ENCODE peak calls at places on chromosomes 6 and 20, in seven cellular contexts. Z is left ventricle myocardium inferior, T is suprapubic skin, A is aorta, K is mucosa of descending colon, D is fibroblast of lung, V is stomach. H is an unnamed sample.

GRCh38 chr20:1415667-1416468 is 23.0 kb upstream of the FKBP1A start:
- DNase-seq in D (peak; percentile 95), Z (no peak), K (no peak), T (no peak), A (no peak), V (no peak), H (no peak)

GRCh38 chr6:159074120-159074684 is 29.4 kb upstream of the TAGAP start:
- DNase-seq in A (no peak), T (no peak), D (peak; percentile 58), K (peak; percentile 25), V (no peak), Z (no peak), H (no peak)

GRCh38 chr20:31547720-31548298 is 33.6 kb downstream of the HM13 start:
- DNase-seq in A (no peak), Z (no peak), K (no peak), V (no peak), T (no peak), D (no peak), H (no peak)

GRCh38 chr6:84052204-84052882 is 18.8 kb downstream of the MRAP2 start:
- DNase-seq in K (no peak), A (peak; percentile 82), Z (peak; percentile 80), D (peak; percentile 34), V (no peak), T (no peak), H (peak; percentile 82)

GRCh38 chr20:57811373-57812020 is 101.7 kb upstream of the PMEPA1 start:
- DNase-seq in K (no peak), V (no peak), Z (no peak), T (no peak), A (no peak), D (no peak), H (no peak)

GRCh38 chr20:11496382-11496781 is 421.3 kb upstream of the BTBD3 start:
- DNase-seq in V (no peak), Z (no peak), A (no peak), T (no peak), K (no peak), D (no peak), H (no peak)

GRCh38 chr6:313917-314316 is 21.6 kb downstream of the DUSP22 start:
- DNase-seq in D (no peak), T (no peak), A (no peak), K (no peak), Z (no peak), V (no peak), H (no peak)

GRCh38 chr6:163808871-163809270 is 394.4 kb downstream of the QKI start:
- DNase-seq in A (no peak), D (no peak), V (no peak), Z (no peak), K (no peak), T (no peak), H (no peak)

GRCh38 chr6:15317934-15318902 is 72.3 kb downstream of the JARID2 start:
- DNase-seq in A (no peak), Z (no peak), T (no peak), D (no peak), K (no peak), V (no peak), H (no peak)

GRCh38 chr20:51750037-51750769 is 18.0 kb downstream of the ATP9A start:
- DNase-seq in D (peak; percentile 97), A (peak; percentile 89), T (no peak), Z (peak; percentile 44), K (peak; percentile 90), V (peak; percentile 87), H (peak; percentile 43)
- H3K4me3 ChIP-seq in D (no peak overlapping the region), A (no peak overlapping the region), T (no peak overlapping the region), Z (no peak overlapping the region), K (no peak overlapping the region), V (no peak overlapping the region), H (no peak overlapping the region)

DNA sequence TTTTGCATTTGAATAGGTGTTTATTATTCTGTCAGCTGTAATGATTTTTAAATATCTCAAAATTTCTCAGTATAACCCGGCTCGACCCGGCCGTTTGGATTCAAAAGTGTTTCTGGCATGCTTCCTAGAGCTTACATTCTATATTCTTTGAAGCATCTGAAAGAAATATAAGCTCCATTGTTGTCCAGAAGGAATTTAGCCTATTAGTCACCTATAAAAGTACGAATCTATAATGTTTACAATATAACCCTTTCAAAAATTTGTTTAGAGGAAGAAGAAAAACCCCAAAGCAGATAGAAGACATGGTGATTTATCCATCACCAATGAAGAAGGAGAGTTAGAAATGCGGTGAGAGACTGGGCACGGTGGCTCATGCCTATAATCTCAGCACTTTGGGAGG is 22.3 kb upstream of the HECA start:
- DNase-seq in D (no peak), Z (no peak), T (no peak), V (no peak), A (no peak), K (no peak), H (no peak)
- H3K4me1 ChIP-seq in D (no peaks in the 10 kb centered on the region), Z (no peaks in the 10 kb centered on the region), T (peaks cover 8% of the 10 kb centered on the region), V (no peaks in the 10 kb centered on the region), A (peaks cover 3% of the 10 kb centered on the region), K (no peaks in the 10 kb centered on the region), H (no peaks in the 10 kb centered on the region)

GRCh38 chr20:32585519-32586127 is 490 bp upstream of the NOL4L start:
- DNase-seq in V (no peak), Z (no peak), A (no peak), K (no peak), T (no peak), D (no peak), H (no peak)
- H3K4me3 ChIP-seq in V (peak overlapping the region; percentile 81), Z (peak overlapping the region; percentile 75), A (no peak overlapping the region), K (no peak overlapping the region), T (peak overlapping the region; percentile 58), D (no peak overlapping the region), H (peak overlapping the region; percentile 34)

DNA sequence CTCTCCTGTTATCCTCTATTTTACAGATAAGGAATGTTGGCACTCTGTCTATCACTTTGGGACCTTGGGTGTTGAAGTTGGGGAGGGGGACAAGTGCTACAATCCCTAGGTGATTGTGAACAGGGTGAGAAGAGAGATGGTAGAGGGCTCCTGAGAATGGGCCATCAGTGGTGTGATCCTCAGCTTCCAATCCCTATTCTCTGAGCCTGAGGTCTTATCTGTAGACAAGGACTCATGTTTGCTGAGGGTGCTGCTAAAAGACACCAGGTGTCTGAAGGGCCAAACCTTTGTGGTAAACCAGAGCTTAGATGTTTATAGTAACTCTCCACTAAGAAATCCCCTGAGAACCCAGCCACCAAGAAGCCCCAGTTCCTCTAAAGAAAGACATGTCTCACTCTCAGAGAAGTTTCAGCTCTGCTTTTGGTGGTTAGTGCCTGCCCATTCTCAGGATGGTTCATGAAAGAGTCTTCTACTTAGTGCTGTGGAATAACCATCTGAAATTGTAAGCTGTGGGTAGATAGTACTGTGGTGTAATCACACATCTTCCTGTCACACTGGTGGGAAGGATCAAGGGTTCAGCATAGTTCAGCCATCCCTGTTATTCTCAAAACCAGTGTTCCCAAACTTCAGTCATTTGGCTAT is 58.2 kb upstream of the IL20RA start:
- DNase-seq in Z (no peak), D (no peak), V (no peak), K (no peak), T (no peak), A (no peak), H (no peak)
- H3K4me1 ChIP-seq in Z (peaks cover 15% of the 10 kb centered on the region), D (no peaks in the 10 kb centered on the region), V (no peaks in the 10 kb centered on the region), K (no peaks in the 10 kb centered on the region), T (peaks cover 28% of the 10 kb centered on the region), A (no peaks in the 10 kb centered on the region), H (no peaks in the 10 kb centered on the region)

GRCh38 chr6:111870054-111870750 is 3.0 kb downstream of the FYN start:
- DNase-seq in V (no peak), T (no peak), K (no peak), A (no peak), D (no peak), Z (no peak), H (no peak)
- H3K4me3 ChIP-seq in V (peak overlapping the region; percentile 77), T (peak overlapping the region; percentile 90), K (no peak overlapping the region), A (no peak overlapping the region), D (no peak overlapping the region), Z (peak overlapping the region; percentile 87), H (no peak overlapping the region)

GRCh38 chr20:62430311-62430853 is 3.0 kb upstream of the RBBP8NL start:
- DNase-seq in V (peak; percentile 60), D (no peak), A (no peak), T (no peak), K (no peak), Z (no peak), H (no peak)

GRCh38 chr20:62427172-62428007 is at the start of gene RBBP8NL:
- DNase-seq in K (peak; percentile 94), V (peak; percentile 97), Z (no peak), D (no peak), T (no peak), A (no peak), H (no peak)

GRCh38 chr20:62428008-62428384 is 657 bp upstream of the RBBP8NL start:
- DNase-seq in Z (no peak), T (no peak), A (no peak), K (peak; percentile 63), V (no peak), D (no peak), H (no peak)

GRCh38 chr20:62429455-62430310 is 2.3 kb upstream of the RBBP8NL start:
- DNase-seq in D (no peak), Z (no peak), T (no peak), V (no peak), A (no peak), K (no peak), H (no peak)

DNA sequence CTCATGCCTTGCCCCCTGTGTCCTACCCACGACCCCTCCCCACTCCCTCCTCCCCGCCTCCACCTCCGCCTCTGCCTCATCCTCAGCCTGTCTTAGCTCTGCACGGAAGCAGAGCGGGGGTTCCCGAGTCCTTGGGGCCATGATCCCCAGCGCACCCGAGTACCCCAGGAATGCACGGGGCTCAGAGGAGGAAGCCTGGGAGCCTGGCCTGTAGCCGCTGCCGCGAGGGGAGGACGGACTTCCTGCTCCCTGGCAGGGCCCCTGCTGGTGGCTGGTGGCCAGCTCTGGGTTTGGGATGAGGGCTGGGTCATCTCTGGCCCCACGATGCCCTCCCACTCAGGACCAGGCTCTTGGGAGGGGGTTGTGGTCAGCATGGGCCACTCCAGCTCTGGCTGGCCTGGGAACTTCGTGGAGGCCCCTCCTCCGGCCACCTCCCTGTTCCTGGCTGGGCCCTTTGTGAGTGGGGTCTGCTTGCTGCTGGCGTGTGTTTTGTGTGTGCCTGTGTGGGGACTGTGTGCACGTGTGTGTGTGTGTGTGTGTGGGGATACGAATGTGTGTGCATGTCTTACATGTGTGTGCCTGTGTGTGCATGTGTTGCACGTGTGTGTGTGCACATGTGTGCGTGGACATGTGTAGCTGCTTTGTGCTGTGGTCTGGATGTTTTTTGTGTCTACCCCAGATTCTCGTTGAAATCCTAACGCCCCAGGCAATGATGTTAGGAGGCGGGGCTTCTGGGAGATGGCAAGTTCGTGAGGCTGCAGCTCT is 1.2 kb upstream of the RBBP8NL start:
- DNase-seq in T (no peak), Z (no peak), K (no peak), D (no peak), A (no peak), V (no peak), H (no peak)
- H3K4me1 ChIP-seq in T (peaks cover 29% of the 10 kb centered on the region), Z (peaks cover 5% of the 10 kb centered on the region), K (peaks cover 31% of the 10 kb centered on the region), D (no peaks in the 10 kb centered on the region), A (no peaks in the 10 kb centered on the region), V (peaks cover 63% of the 10 kb centered on the region), H (no peaks in the 10 kb centered on the region)